ENCODE peak calls at places on chromosomes 7 and 10, in ten cellular contexts. Z, V, U, A, H, T, C, L, S and Q are unnamed samples.

GRCh38 chr7:13949939-13950338 is 39.5 kb downstream of the ETV1 start:
- DNase-seq in L (no peak), T (no peak), U (no peak), C (no peak), S (no peak), H (no peak), A (no peak), Z (no peak), V (no peak), Q (no peak)

GRCh38 chr7:148473694-148474222 is 116.8 kb upstream of the C7orf33 start:
- DNase-seq in S (no peak), L (no peak), V (no peak), T (no peak), H (no peak), U (no peak), A (no peak), Z (no peak), C (no peak), Q (no peak)

GRCh38 chr10:52533986-52534385 is 219.9 kb downstream of the DKK1 start:
- DNase-seq in T (no peak), Z (no peak), C (no peak), U (no peak), V (no peak), S (no peak), A (no peak), H (no peak), L (no peak), Q (no peak)

GRCh38 chr7:18040196-18040595 is 12.6 kb upstream of the PRPS1L1 start:
- DNase-seq in S (no peak), L (no peak), H (no peak), C (no peak), U (no peak), A (no peak), V (no peak), Z (no peak), T (no peak), Q (peak)

GRCh38 chr7:100966542-100967291 is 2.6 kb upstream of the MUC12 start:
- DNase-seq in Z (peak), T (peak), H (no peak), S (no peak), V (no peak), C (no peak), U (no peak), A (no peak), L (no peak), Q (no peak)

GRCh38 chr7:23009303-23009702 is 4.6 kb downstream of the HYCC1 start:
- DNase-seq in H (no peak), L (no peak), V (no peak), U (no peak), C (no peak), Z (no peak), A (no peak), S (no peak), T (no peak), Q (no peak)

GRCh38 chr7:131546583-131547111 is 9.8 kb downstream of the PODXL start:
- DNase-seq in A (no peak), V (no peak), T (peak), S (peak), U (no peak), H (no peak), C (peak), L (no peak), Z (no peak), Q (no peak)

GRCh38 chr10:132362151-132362611 is 30.2 kb downstream of the LRRC27 start:
- DNase-seq in U (no peak), S (peak), T (no peak), C (peak), Z (no peak), L (no peak), V (no peak), H (no peak), A (no peak), Q (no peak)

GRCh38 chr7:99021941-99022560 is 121.9 kb downstream of the SMURF1 start:
- DNase-seq in Z (no peak), H (no peak), L (peak), A (no peak), C (peak), V (no peak), U (no peak), S (no peak), T (no peak), Q (no peak)

GRCh38 chr10:24240001-24240751 is 31.2 kb downstream of the KIAA1217 start:
- DNase-seq in U (no peak), V (no peak), Z (no peak), S (no peak), L (no peak), A (no peak), C (no peak), H (no peak), T (no peak), Q (no peak)

GRCh38 chr7:36357054-36357453 is 32.6 kb upstream of the ANLN start:
- DNase-seq in C (no peak), Z (no peak), T (no peak), H (no peak), U (no peak), S (no peak), V (no peak), A (no peak), L (no peak), Q (no peak)

GRCh38 chr10:71264345-71265200 is 52.2 kb downstream of the UNC5B start:
- DNase-seq in Z (no peak), T (no peak), V (no peak), U (no peak), L (peak), S (no peak), A (no peak), H (no peak), C (no peak), Q (no peak)

GRCh38 chr7:45922810-45923209 is 1.7 kb upstream of the IGFBP3 start:
- DNase-seq in H (no peak), U (no peak), T (no peak), Z (no peak), V (no peak), S (no peak), A (no peak), L (no peak), C (no peak), Q (no peak)

GRCh38 chr10:32056136-32057040 is at the start of gene KIF5B:
- DNase-seq in S (peak), H (peak), T (peak), V (peak), U (peak), C (peak), A (peak), L (peak), Z (peak), Q (peak)

GRCh38 chr7:148400101-148400500 is 190.5 kb upstream of the C7orf33 start:
- DNase-seq in A (no peak), C (no peak), S (no peak), U (no peak), L (no peak), T (no peak), V (no peak), H (no peak), Z (no peak), Q (no peak)

GRCh38 chr7:6323936-6324701 is 51.7 kb upstream of the CYTH3 start:
- DNase-seq in A (no peak), C (no peak), H (no peak), S (no peak), U (no peak), T (no peak), V (no peak), L (no peak), Z (no peak), Q (no peak)

GRCh38 chr10:44413416-44413815 is 28.5 kb upstream of the CXCL12 start:
- DNase-seq in L (no peak), V (no peak), H (no peak), S (no peak), A (no peak), U (no peak), Z (no peak), T (no peak), C (no peak), Q (no peak)

GRCh38 chr10:69268761-69269416 is 9.4 kb upstream of the HK1 start:
- DNase-seq in H (no peak), T (no peak), C (no peak), S (no peak), Z (no peak), V (no peak), L (no peak), A (no peak), U (no peak), Q (no peak)

GRCh38 chr10:87921934-87922688 is 58.7 kb downstream of the PTEN start:
- DNase-seq in C (no peak), S (no peak), V (no peak), L (no peak), T (no peak), H (no peak), Z (no peak), U (no peak), A (no peak), Q (no peak)
- TF ChIP-seq POLR2A in C (no peak), S (no peak), V (no peak), L (no peak), T (no peak), H (no peak), Z (no peak), U (no peak), A (no peak), Q (no peak)

GRCh38 chr7:43729214-43729923 is at the start of gene COA1:
- DNase-seq in C (peak), T (peak), U (peak), Z (peak), H (peak), S (peak), V (peak), A (peak), L (peak), Q (peak)
- TF ChIP-seq POLR2A in C (no peak), T (peak), U (no peak), Z (peak), H (peak), S (peak), V (no peak), A (peak), L (peak), Q (peak)

GRCh38 chr7:87599336-87599735 is 1.3 kb downstream of the ABCB1 start:
- DNase-seq in S (no peak), U (no peak), H (no peak), L (no peak), A (no peak), V (no peak), T (no peak), C (no peak), Z (peak), Q (no peak)
- TF ChIP-seq POLR2A in S (no peak), U (no peak), H (no peak), L (no peak), A (no peak), V (no peak), T (no peak), C (no peak), Z (peak), Q (no peak)

GRCh38 chr10:11162828-11163599 is 145.3 kb downstream of the CELF2 start:
- DNase-seq in C (peak), A (no peak), H (no peak), Z (peak), L (peak), T (peak), S (no peak), U (peak), V (peak), Q (no peak)
- TF ChIP-seq POLR2A in C (no peak), A (no peak), H (no peak), Z (no peak), L (peak), T (no peak), S (no peak), U (no peak), V (no peak), Q (no peak)

GRCh38 chr7:64793106-64793755 is 997 bp upstream of the ZNF138 start:
- DNase-seq in V (no peak), L (no peak), H (no peak), A (no peak), C (no peak), Z (no peak), S (no peak), T (no peak), U (no peak), Q (no peak)

GRCh38 chr7:64795176-64795575 is 948 bp downstream of the ZNF138 start:
- DNase-seq in L (no peak), V (no peak), Z (no peak), C (no peak), U (no peak), A (no peak), T (no peak), S (no peak), H (no peak), Q (no peak)

DNA sequence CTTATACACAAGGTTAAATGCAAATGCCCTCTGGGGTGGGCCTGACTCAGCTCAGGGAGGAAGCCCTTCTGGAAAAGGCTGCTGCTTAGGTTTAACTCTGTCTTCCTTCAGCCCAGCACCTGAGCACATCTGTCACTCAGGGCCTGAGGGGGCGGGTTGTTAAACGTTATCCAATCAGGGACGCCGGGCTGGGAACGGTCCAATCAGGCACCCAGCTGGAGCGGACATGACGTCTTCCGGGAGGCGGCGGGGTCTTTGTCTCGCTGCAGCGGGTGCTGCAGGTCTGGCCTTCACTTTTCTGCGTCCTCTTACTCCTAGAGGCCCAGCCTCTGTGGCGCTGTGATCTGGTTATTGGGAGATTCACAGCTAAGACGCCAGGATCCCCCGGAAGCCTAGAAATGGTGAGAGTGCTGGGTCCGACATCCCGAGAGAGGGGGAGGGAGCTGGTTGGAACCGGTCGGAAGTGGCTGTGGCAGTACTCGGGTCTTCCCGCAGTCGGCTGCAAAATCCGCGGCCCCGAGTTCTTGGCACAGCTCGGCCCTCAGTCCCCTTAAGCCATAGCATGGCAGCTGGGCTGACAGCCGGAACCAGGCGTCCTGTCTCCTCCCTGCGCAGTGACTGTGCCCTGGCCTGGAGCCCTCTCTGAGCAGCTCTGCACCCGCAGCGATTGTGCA is at the start of gene ZNF138:
- DNase-seq in A (peak), C (peak), T (peak), H (peak), L (peak), S (peak), V (peak), Z (peak), U (peak), Q (peak)
- TF ChIP-seq POLR2A in A (peak), C (peak), T (peak), H (peak), L (peak), S (peak), V (no peak), Z (peak), U (peak), Q (peak)

GRCh38 chr10:73937333-73938020 is 26.5 kb downstream of the PLAU start:
- DNase-seq in V (peak), S (no peak), Z (no peak), L (peak), A (no peak), C (no peak), T (no peak), H (no peak), U (no peak), Q (no peak)
- TF ChIP-seq POLR2A in V (no peak), S (no peak), Z (no peak), L (no peak), A (no peak), C (no peak), T (no peak), H (no peak), U (no peak), Q (no peak)